ENCODE peak calls at places on chromosomes 3 and 15, in five cellular contexts. C is glutamatergic neuron, M is RWPE1, X is GM12891, N is M059J. J is an unnamed sample.

GRCh38 chr3:19775744-19776143 is 158.3 kb downstream of the EFHB start:
- DNase-seq in C (no peak), M (no peak), N (no peak), X (no peak), J (no peak)

GRCh38 chr15:64134322-64134829 is 17.2 kb upstream of the SNX22 start:
- DNase-seq in X (no peak), C (no peak), M (no peak), N (peak; percentile 34), J (no peak)

GRCh38 chr3:128433630-128434185 is 33.0 kb downstream of the DNAJB8 start:
- DNase-seq in N (peak; percentile 52), X (no peak), M (peak; percentile 47), C (peak; percentile 7), J (no peak)

GRCh38 chr3:96334779-96335178 is 479.6 kb upstream of the EPHA6 start:
- DNase-seq in N (no peak), X (no peak), C (no peak), M (no peak), J (no peak)

GRCh38 chr3:36991923-36992805 is 767 bp downstream of the EPM2AIP1 start:
- DNase-seq in C (no peak), N (peak; percentile 63), X (no peak), M (peak; percentile 5), J (no peak)

GRCh38 chr3:45507820-45508317 is 86.7 kb upstream of the LIMD1 start:
- DNase-seq in X (no peak), C (peak; percentile 75), N (no peak), M (no peak), J (no peak)

GRCh38 chr15:70234256-70234965 is 136.7 kb upstream of the TLE3 start:
- DNase-seq in N (peak; percentile 78), X (no peak), C (no peak), M (no peak), J (no peak)

GRCh38 chr3:107904536-107905066 is 186.2 kb downstream of the CD47 start:
- DNase-seq in X (no peak), C (no peak), M (no peak), N (no peak), J (no peak)

GRCh38 chr3:4795905-4796304 is 183.3 kb upstream of the BHLHE40 start:
- DNase-seq in C (no peak), M (no peak), N (no peak), X (no peak), J (no peak)

GRCh38 chr3:60363817-60364216 is 887.4 kb downstream of the FHIT start:
- DNase-seq in N (peak; percentile 24), M (no peak), X (no peak), C (no peak), J (no peak)

GRCh38 chr3:32495609-32496008 is 7.0 kb downstream of the CMTM6 start:
- DNase-seq in X (no peak), N (no peak), M (peak; percentile 49), C (no peak), J (no peak)

GRCh38 chr3:62939707-62940106 is 64.5 kb upstream of the CADPS start:
- DNase-seq in M (no peak), C (no peak), X (no peak), N (no peak), J (no peak)

GRCh38 chr3:184284696-184285095 is 8.9 kb downstream of the ECE2 start:
- DNase-seq in X (peak; percentile 41), M (peak; percentile 67), C (peak; percentile 78), N (peak; percentile 84), J (no peak)

GRCh38 chr3:128177865-128178264 is 24.6 kb downstream of the EEFSEC start:
- DNase-seq in N (no peak), M (no peak), C (no peak), X (no peak), J (no peak)

GRCh38 chr3:65995030-65995429 is 43.7 kb downstream of the MAGI1 start:
- DNase-seq in N (peak; percentile 56), C (no peak), X (no peak), M (peak; percentile 19), J (no peak)

GRCh38 chr15:76065267-76065666 is 5.5 kb downstream of the TMEM266 start:
- DNase-seq in M (no peak), X (no peak), N (no peak), C (no peak), J (no peak)

GRCh38 chr3:16221990-16222389 is 42.8 kb downstream of the DPH3 start:
- DNase-seq in N (no peak), M (no peak), C (no peak), X (no peak), J (no peak)

GRCh38 chr15:57784081-57784488 is 77.6 kb downstream of the POLR2M start:
- DNase-seq in C (no peak), M (peak; percentile 22), N (peak; percentile 94), X (no peak), J (no peak)

GRCh38 chr3:197083486-197083885 is 53.9 kb upstream of the MELTF start:
- DNase-seq in C (no peak), N (peak; percentile 79), M (peak; percentile 53), X (no peak), J (peak; percentile 60)

GRCh38 chr3:154872089-154872488 is 208.0 kb upstream of the MME start:
- DNase-seq in M (no peak), C (no peak), X (no peak), N (no peak), J (no peak)

GRCh38 chr3:129123314-129124060 is 1.9 kb upstream of the RAB43 start:
- DNase-seq in X (no peak), N (peak; percentile 65), M (no peak), C (no peak), J (no peak)

GRCh38 chr3:162491957-162492356 is 995.3 kb downstream of the OTOL1 start:
- DNase-seq in X (no peak), C (no peak), N (no peak), M (no peak), J (no peak)

GRCh38 chr3:130463221-130463620 is 53.8 kb upstream of the COL6A6 start:
- DNase-seq in M (no peak), X (no peak), C (no peak), N (no peak), J (no peak)

GRCh38 chr3:194259982-194260856 is 90.9 kb downstream of the CPN2 start:
- DNase-seq in C (no peak), M (no peak), N (peak; percentile 41), X (no peak), J (no peak)

GRCh38 chr3:16069149-16069922 is 105.1 kb upstream of the GALNT15 start:
- DNase-seq in C (no peak), M (peak; percentile 60), X (no peak), N (peak; percentile 89), J (no peak)

J was measured in natural killer cell treated with Interleukin-12 subunit alpha and Interleukin-12 subunit beta and Interleukin-15 and Interleukin-18, amount 100 ng/mL, for 72 hours.